ENCODE peak calls at places on chromosomes 4 and X, in nine cellular contexts. X is uterus; P is NCI-H1417; Z is neural progenitor cell; L is activated effector memory CD4-positive, alpha-beta T cell treated with Interleukin-2 at 50 U/mL for 16 hours; K is K562; J is activated naive CD8-positive, alpha-beta T cell treated with anti-CD3 and anti-CD28 coated beads, Interleukin-2, amount 50 U/mL, for 24 hours; V is NCI-H146; B is activated CD4-positive, alpha-beta T cell treated with anti-CD3 and anti-CD28 coated beads, Interleukin-2, amount 50 U/mL, for 1 hour. N is an unnamed sample.

GRCh38 chrX:18574591-18574990 is 97.3 kb downstream of the RS1 start:
- DNase-seq in X (peak; percentile 49), P (no peak), Z (no peak), L (no peak), K (no peak), J (no peak), V (no peak), B (no peak), N (no peak)

GRCh38 chrX:129534816-129535578 is 5.1 kb upstream of the OCRL start:
- DNase-seq in X (no peak), P (no peak), Z (no peak), L (no peak), K (no peak), J (no peak), V (no peak), B (no peak), N (no peak)

GRCh38 chr4:76665139-76665538 is 230.1 kb downstream of the SHROOM3 start:
- DNase-seq in X (no peak), P (no peak), Z (no peak), L (no peak), K (no peak), J (no peak), V (no peak), B (no peak), N (no peak)

GRCh38 chrX:153928846-153929245 is 2.8 kb upstream of the ARHGAP4 start:
- DNase-seq in X (no peak), P (no peak), Z (no peak), L (no peak), K (no peak), J (no peak), V (no peak), B (no peak), N (no peak)

GRCh38 chr4:136329042-136329662 is 1203.1 kb downstream of the PCDH18 start:
- DNase-seq in X (no peak), P (no peak), Z (peak; percentile 19), L (no peak), K (no peak), J (no peak), V (no peak), B (no peak), N (no peak)

GRCh38 chr4:83112678-83113428 is 1.7 kb downstream of the PLAC8 start:
- DNase-seq in X (no peak), P (no peak), Z (no peak), L (no peak), K (no peak), J (peak; percentile 48), V (no peak), B (no peak), N (no peak)

GRCh38 chr4:1030559-1030958 is 19.1 kb downstream of the FGFRL1 start:
- DNase-seq in X (no peak), P (peak; percentile 7), Z (no peak), L (no peak), K (peak; percentile 57), J (no peak), V (no peak), B (no peak), N (no peak)

GRCh38 chr4:42234817-42235216 is 82.4 kb upstream of the BEND4 start:
- DNase-seq in X (no peak), P (no peak), Z (no peak), L (no peak), K (no peak), J (no peak), V (no peak), B (no peak), N (no peak)

GRCh38 chr4:47469951-47470350 is 6.4 kb upstream of the COMMD8 start:
- DNase-seq in X (no peak), P (no peak), Z (no peak), L (no peak), K (no peak), J (no peak), V (no peak), B (no peak), N (no peak)

GRCh38 chr4:166293551-166293950 is 420.5 kb downstream of the TLL1 start:
- DNase-seq in X (no peak), P (no peak), Z (no peak), L (no peak), K (no peak), J (no peak), V (no peak), B (no peak), N (no peak)

GRCh38 chr4:177938226-177938625 is 496.0 kb upstream of the AGA start:
- DNase-seq in X (no peak), P (no peak), Z (no peak), L (no peak), K (no peak), J (no peak), V (no peak), B (no peak), N (no peak)

GRCh38 chrX:29746326-29746725 is 469.0 kb upstream of the MAGEB2 start:
- DNase-seq in X (no peak), P (no peak), Z (no peak), L (no peak), K (no peak), J (no peak), V (no peak), B (no peak), N (no peak)

GRCh38 chrX:136186023-136186413 is 38.7 kb downstream of the FHL1 start:
- DNase-seq in X (no peak), P (no peak), Z (no peak), L (no peak), K (no peak), J (no peak), V (no peak), B (no peak), N (no peak)

GRCh38 chr4:100495074-100495473 is 22.7 kb downstream of the EMCN start:
- DNase-seq in X (no peak), P (no peak), Z (no peak), L (no peak), K (no peak), J (no peak), V (no peak), B (no peak), N (no peak)

GRCh38 chr4:26034849-26035248 is 120.8 kb downstream of the SMIM20 start:
- DNase-seq in X (no peak), P (no peak), Z (no peak), L (no peak), K (no peak), J (no peak), V (no peak), B (no peak), N (no peak)

GRCh38 chrX:67538383-67538782 is 5.4 kb upstream of the AR start:
- DNase-seq in X (no peak), P (no peak), Z (no peak), L (no peak), K (no peak), J (no peak), V (no peak), B (no peak), N (no peak)

GRCh38 chr4:147733614-147734344 is 1.9 kb downstream of the ARHGAP10 start:
- DNase-seq in X (no peak), P (no peak), Z (peak; percentile 26), L (no peak), K (no peak), J (no peak), V (no peak), B (no peak), N (no peak)

GRCh38 chr4:96073446-96073845 is 233.6 kb downstream of the PDHA2 start:
- DNase-seq in X (no peak), P (no peak), Z (no peak), L (no peak), K (no peak), J (no peak), V (no peak), B (no peak), N (no peak)

GRCh38 chrX:10326578-10326977 is 169.8 kb downstream of the CLCN4 start:
- DNase-seq in X (no peak), P (peak; percentile 59), Z (peak; percentile 7), L (no peak), K (no peak), J (no peak), V (peak; percentile 5), B (no peak), N (no peak)

GRCh38 chr4:175090116-175090515 is 172.0 kb downstream of the ADAM29 start:
- DNase-seq in X (no peak), P (peak; percentile 63), Z (no peak), L (no peak), K (no peak), J (no peak), V (peak; percentile 1), B (no peak), N (no peak)

GRCh38 chrX:38312436-38312835 is 14.9 kb downstream of the RPGR start:
- DNase-seq in X (no peak), P (no peak), Z (no peak), L (no peak), K (no peak), J (no peak), V (no peak), B (no peak), N (no peak)

GRCh38 chr4:126271266-126271665 is 956.5 kb downstream of the FAT4 start:
- DNase-seq in X (no peak), P (no peak), Z (no peak), L (no peak), K (no peak), J (no peak), V (no peak), B (no peak), N (no peak)

GRCh38 chr4:1026115-1026514 is 14.7 kb downstream of the FGFRL1 start:
- DNase-seq in X (no peak), P (peak; percentile 6), Z (no peak), L (peak; percentile 9), K (no peak), J (peak; percentile 65), V (no peak), B (peak; percentile 33), N (no peak)

GRCh38 chr4:145177511-145177905 is 2.9 kb downstream of the OTUD4 start:
- DNase-seq in X (peak; percentile 26), P (no peak), Z (no peak), L (no peak), K (no peak), J (no peak), V (no peak), B (no peak), N (no peak)

GRCh38 chr4:150131581-150132228 is 53.5 kb downstream of the DCLK2 start:
- DNase-seq in X (no peak), P (no peak), Z (no peak), L (no peak), K (no peak), J (no peak), V (no peak), B (no peak), N (no peak)

GRCh38 chr4:60611762-60612496 is 588.2 kb upstream of the ADGRL3 start:
- DNase-seq in X (no peak), P (no peak), Z (no peak), L (no peak), K (no peak), J (no peak), V (no peak), B (no peak), N (no peak)

GRCh38 chr4:16124232-16124631 is 40.4 kb upstream of the PROM1 start:
- DNase-seq in X (no peak), P (peak; percentile 29), Z (no peak), L (no peak), K (no peak), J (no peak), V (peak; percentile 26), B (no peak), N (no peak)

GRCh38 chr4:7189475-7190277 is 2.7 kb upstream of the SORCS2 start:
- DNase-seq in X (peak; percentile 8), P (peak; percentile 61), Z (peak; percentile 22), L (no peak), K (no peak), J (no peak), V (no peak), B (no peak), N (no peak)

GRCh38 chr4:78971326-78971725 is 32.1 kb upstream of the PAQR3 start:
- DNase-seq in X (peak; percentile 22), P (no peak), Z (no peak), L (no peak), K (no peak), J (no peak), V (no peak), B (no peak), N (no peak)

GRCh38 chrX:72265263-72265662 is 11.8 kb downstream of the RPS4X start:
- DNase-seq in X (no peak), P (no peak), Z (no peak), L (no peak), K (no peak), J (no peak), V (no peak), B (no peak), N (no peak)

GRCh38 chr4:137609693-137610450 is 77.6 kb upstream of the PCDH18 start:
- DNase-seq in X (no peak), P (no peak), Z (no peak), L (no peak), K (no peak), J (no peak), V (no peak), B (no peak), N (no peak)